ENCODE peak calls at places on chromosomes 12 and 14, in four cellular contexts. R is H9, U is GM06990, Q is IMR-90. S is an unnamed sample.

GRCh38 chr12:14059538-14059937 is 78.1 kb upstream of the GRIN2B start:
- DNase-seq in R (no peak), Q (no peak), U (no peak), S (no peak)

GRCh38 chr12:96212456-96213375 is 18.5 kb downstream of the ELK3 start:
- DNase-seq in Q (no peak), U (no peak), R (no peak), S (no peak)

GRCh38 chr12:94930216-94930654 is 73.3 kb downstream of the NDUFA12 start:
- DNase-seq in U (no peak), R (no peak), Q (no peak), S (no peak)

GRCh38 chr12:24172031-24172772 is 222.7 kb upstream of the SOX5 start:
- DNase-seq in U (peak), Q (no peak), R (peak), S (no peak)

GRCh38 chr12:12007001-12007712 is 63.6 kb upstream of the BCL2L14 start:
- DNase-seq in Q (peak), U (peak), R (no peak), S (peak)

GRCh38 chr12:49583361-49584094 is 15.6 kb upstream of the MCRS1 start:
- DNase-seq in U (no peak), R (no peak), Q (peak), S (no peak)

GRCh38 chr12:120798696-120799095 is 73.1 kb downstream of the ACADS start:
- DNase-seq in U (no peak), Q (no peak), R (no peak), S (no peak)

GRCh38 chr14:33714527-33715222 is 236.2 kb downstream of the EGLN3 start:
- DNase-seq in Q (no peak), R (no peak), U (no peak), S (no peak)

GRCh38 chr12:2752676-2753371 is 41.9 kb upstream of the FKBP4 start:
- DNase-seq in R (peak), Q (peak), U (peak), S (peak)

GRCh38 chr14:101501341-101501740 is 60.0 kb upstream of the DIO3 start:
- DNase-seq in U (no peak), R (peak), Q (no peak), S (no peak)

GRCh38 chr12:54215990-54216579 is 27.3 kb upstream of the SMUG1 start:
- DNase-seq in U (peak), R (peak), Q (no peak), S (peak)

GRCh38 chr12:102730996-102731395 is 186.0 kb downstream of the PAH start:
- DNase-seq in U (no peak), R (peak), Q (no peak), S (no peak)

GRCh38 chr12:63144556-63144955 is 6.4 kb downstream of the AVPR1A start:
- DNase-seq in R (no peak), U (no peak), Q (no peak), S (no peak)

GRCh38 chr14:74109369-74109768 is 24.6 kb downstream of the LIN52 start:
- DNase-seq in R (no peak), U (no peak), Q (no peak), S (no peak)

GRCh38 chr14:69316449-69317391 is 56.8 kb downstream of the GALNT16 start:
- DNase-seq in U (no peak), Q (peak), R (peak), S (no peak)

GRCh38 chr12:65754744-65755595 is 69.3 kb upstream of the HMGA2 start:
- DNase-seq in Q (no peak), U (no peak), R (no peak), S (no peak)

GRCh38 chr12:88501976-88502938 is 78.0 kb downstream of the KITLG start:
- DNase-seq in R (no peak), U (no peak), Q (peak), S (no peak)

GRCh38 chr12:100545092-100545491 is 28.4 kb upstream of the GAS2L3 start:
- DNase-seq in R (no peak), U (no peak), Q (peak), S (no peak)

GRCh38 chr12:115370650-115371049 is 686.7 kb upstream of the TBX3 start:
- DNase-seq in U (no peak), Q (no peak), R (no peak), S (no peak)

GRCh38 chr14:92846162-92846897 is 52.2 kb downstream of the GOLGA5 start:
- DNase-seq in U (peak), R (no peak), Q (peak), S (peak)

GRCh38 chr12:48946206-48946605 is 11.1 kb downstream of the ARF3 start:
- DNase-seq in Q (peak), R (no peak), U (no peak), S (no peak)

GRCh38 chr12:21065845-21066244 is 65.1 kb upstream of the SLCO1B1 start:
- DNase-seq in U (no peak), R (no peak), Q (no peak), S (no peak)

GRCh38 chr12:127531561-127531960 is 735.4 kb upstream of the TMEM132C start:
- DNase-seq in R (no peak), Q (no peak), U (no peak), S (no peak)

GRCh38 chr12:52828156-52829090 is 5.7 kb downstream of the KRT79 start:
- DNase-seq in U (no peak), R (no peak), Q (no peak), S (no peak)

GRCh38 chr12:69238589-69239285 is 632 bp upstream of the CPSF6 start:
- DNase-seq in Q (no peak), U (no peak), R (no peak), S (no peak)

S was measured in GM13977.